ENCODE peak calls at places on chromosomes 12 and 14, in nine cellular contexts. One of them, this sample, is unnamed. For H3K4me1, the result is how much of the 10 kb centered on the place peaks cover.

GRCh38 chr14:24079521-24080141 is 8.3 kb downstream of the CPNE6 start:
- DNase-seq in IMR-90: no peak
- DNase-seq in left ventricle myocardium inferior: no peak
- DNase-seq in GM23248: no peak
- DNase-seq in neural progenitor cell: peak
- DNase-seq in mucosa of descending colon: no peak
- DNase-seq in GM23338: peak
- DNase-seq in fibroblast of lung: no peak
- DNase-seq in CD8-positive, alpha-beta memory T cell: no peak
- DNase-seq in this sample: no peak

GRCh38 chr14:100683578-100683977 is 43.1 kb upstream of the DLK1 start:
- DNase-seq in IMR-90: no peak
- DNase-seq in left ventricle myocardium inferior: no peak
- DNase-seq in GM23248: no peak
- DNase-seq in neural progenitor cell: no peak
- DNase-seq in mucosa of descending colon: no peak
- DNase-seq in GM23338: no peak
- DNase-seq in fibroblast of lung: no peak
- DNase-seq in CD8-positive, alpha-beta memory T cell: no peak
- DNase-seq in this sample: no peak

GRCh38 chr14:49114161-49114893 is 471.9 kb downstream of the RPS29 start:
- DNase-seq in IMR-90: no peak
- DNase-seq in left ventricle myocardium inferior: no peak
- DNase-seq in GM23248: no peak
- DNase-seq in neural progenitor cell: no peak
- DNase-seq in mucosa of descending colon: no peak
- DNase-seq in GM23338: no peak
- DNase-seq in fibroblast of lung: no peak
- DNase-seq in CD8-positive, alpha-beta memory T cell: no peak
- DNase-seq in this sample: no peak

GRCh38 chr12:31325524-31325875 is 450 bp downstream of the SINHCAF start:
- DNase-seq in IMR-90: no peak
- DNase-seq in left ventricle myocardium inferior: no peak
- DNase-seq in GM23248: no peak
- DNase-seq in neural progenitor cell: no peak
- DNase-seq in mucosa of descending colon: no peak
- DNase-seq in GM23338: no peak
- DNase-seq in fibroblast of lung: no peak
- DNase-seq in CD8-positive, alpha-beta memory T cell: peak
- DNase-seq in this sample: no peak

GRCh38 chr12:67269632-67270578 is 747 bp downstream of the CAND1 start:
- DNase-seq in IMR-90: no peak
- DNase-seq in left ventricle myocardium inferior: peak
- DNase-seq in GM23248: peak
- DNase-seq in neural progenitor cell: peak
- DNase-seq in mucosa of descending colon: peak
- DNase-seq in GM23338: peak
- DNase-seq in fibroblast of lung: peak
- DNase-seq in CD8-positive, alpha-beta memory T cell: peak
- DNase-seq in this sample: peak

GRCh38 chr14:22883191-22883976 is at the start of gene REM2:
- DNase-seq in IMR-90: no peak
- DNase-seq in left ventricle myocardium inferior: no peak
- DNase-seq in GM23248: no peak
- DNase-seq in neural progenitor cell: peak
- DNase-seq in mucosa of descending colon: no peak
- DNase-seq in GM23338: peak
- DNase-seq in fibroblast of lung: no peak
- DNase-seq in CD8-positive, alpha-beta memory T cell: no peak
- DNase-seq in this sample: no peak

GRCh38 chr14:69260979-69261605 is 1.1 kb downstream of the GALNT16 start:
- DNase-seq in IMR-90: no peak
- DNase-seq in left ventricle myocardium inferior: peak
- DNase-seq in GM23248: peak
- DNase-seq in neural progenitor cell: peak
- DNase-seq in mucosa of descending colon: peak
- DNase-seq in GM23338: peak
- DNase-seq in fibroblast of lung: no peak
- DNase-seq in CD8-positive, alpha-beta memory T cell: no peak
- DNase-seq in this sample: no peak

GRCh38 chr14:102930138-102930752 is 7.8 kb downstream of the AMN start:
- DNase-seq in IMR-90: no peak
- DNase-seq in left ventricle myocardium inferior: no peak
- DNase-seq in GM23248: peak
- DNase-seq in neural progenitor cell: peak
- DNase-seq in mucosa of descending colon: no peak
- DNase-seq in GM23338: peak
- DNase-seq in fibroblast of lung: no peak
- DNase-seq in CD8-positive, alpha-beta memory T cell: no peak
- DNase-seq in this sample: no peak

GRCh38 chr14:35229495-35230089 is 62.6 kb upstream of the PSMA6 start:
- DNase-seq in IMR-90: no peak
- DNase-seq in left ventricle myocardium inferior: no peak
- DNase-seq in GM23248: no peak
- DNase-seq in neural progenitor cell: no peak
- DNase-seq in mucosa of descending colon: no peak
- DNase-seq in GM23338: peak
- DNase-seq in fibroblast of lung: peak
- DNase-seq in CD8-positive, alpha-beta memory T cell: no peak
- DNase-seq in this sample: no peak

GRCh38 chr12:41365653-41366131 is 177.6 kb downstream of the PDZRN4 start:
- DNase-seq in IMR-90: no peak
- DNase-seq in left ventricle myocardium inferior: no peak
- DNase-seq in GM23248: no peak
- DNase-seq in neural progenitor cell: peak
- DNase-seq in mucosa of descending colon: no peak
- DNase-seq in GM23338: peak
- DNase-seq in fibroblast of lung: no peak
- DNase-seq in CD8-positive, alpha-beta memory T cell: no peak
- DNase-seq in this sample: no peak

GRCh38 chr12:132484891-132485441 is 5.0 kb upstream of the FBRSL1 start:
- DNase-seq in IMR-90: no peak
- DNase-seq in left ventricle myocardium inferior: no peak
- DNase-seq in GM23248: no peak
- DNase-seq in neural progenitor cell: no peak
- DNase-seq in mucosa of descending colon: no peak
- DNase-seq in GM23338: no peak
- DNase-seq in fibroblast of lung: no peak
- DNase-seq in CD8-positive, alpha-beta memory T cell: no peak
- DNase-seq in this sample: no peak

GRCh38 chr14:104783484-104784217 is 11.9 kb downstream of the AKT1 start:
- DNase-seq in IMR-90: no peak
- DNase-seq in left ventricle myocardium inferior: no peak
- DNase-seq in GM23248: no peak
- DNase-seq in neural progenitor cell: no peak
- DNase-seq in mucosa of descending colon: no peak
- DNase-seq in GM23338: no peak
- DNase-seq in fibroblast of lung: no peak
- DNase-seq in CD8-positive, alpha-beta memory T cell: no peak
- DNase-seq in this sample: no peak
- H3K4me1 ChIP-seq in IMR-90: under half
- H3K4me1 ChIP-seq in left ventricle myocardium inferior: under half
- H3K4me1 ChIP-seq in GM23248: under half
- H3K4me1 ChIP-seq in neural progenitor cell: under half
- H3K4me1 ChIP-seq in mucosa of descending colon: under half
- H3K4me1 ChIP-seq in GM23338: under half
- H3K4me1 ChIP-seq in fibroblast of lung: under half
- H3K4me1 ChIP-seq in CD8-positive, alpha-beta memory T cell: under half
- H3K4me1 ChIP-seq in this sample: under half

GRCh38 chr14:98234208-98234607 is 1037.8 kb downstream of the BCL11B start:
- DNase-seq in IMR-90: no peak
- DNase-seq in left ventricle myocardium inferior: no peak
- DNase-seq in GM23248: peak
- DNase-seq in neural progenitor cell: no peak
- DNase-seq in mucosa of descending colon: no peak
- DNase-seq in GM23338: no peak
- DNase-seq in fibroblast of lung: no peak
- DNase-seq in CD8-positive, alpha-beta memory T cell: no peak
- DNase-seq in this sample: no peak

GRCh38 chr14:98227727-98228111 is 1044.3 kb downstream of the BCL11B start:
- DNase-seq in IMR-90: no peak
- DNase-seq in left ventricle myocardium inferior: no peak
- DNase-seq in GM23248: no peak
- DNase-seq in neural progenitor cell: no peak
- DNase-seq in mucosa of descending colon: no peak
- DNase-seq in GM23338: no peak
- DNase-seq in fibroblast of lung: no peak
- DNase-seq in CD8-positive, alpha-beta memory T cell: no peak
- DNase-seq in this sample: no peak

GRCh38 chr14:98229676-98230366 is 1042.2 kb downstream of the BCL11B start:
- DNase-seq in IMR-90: no peak
- DNase-seq in left ventricle myocardium inferior: no peak
- DNase-seq in GM23248: no peak
- DNase-seq in neural progenitor cell: no peak
- DNase-seq in mucosa of descending colon: no peak
- DNase-seq in GM23338: no peak
- DNase-seq in fibroblast of lung: no peak
- DNase-seq in CD8-positive, alpha-beta memory T cell: no peak
- DNase-seq in this sample: no peak

GRCh38 chr14:98233656-98234055 is 1038.3 kb downstream of the BCL11B start:
- DNase-seq in IMR-90: no peak
- DNase-seq in left ventricle myocardium inferior: no peak
- DNase-seq in GM23248: no peak
- DNase-seq in neural progenitor cell: peak
- DNase-seq in mucosa of descending colon: no peak
- DNase-seq in GM23338: peak
- DNase-seq in fibroblast of lung: no peak
- DNase-seq in CD8-positive, alpha-beta memory T cell: no peak
- DNase-seq in this sample: no peak

DNA sequence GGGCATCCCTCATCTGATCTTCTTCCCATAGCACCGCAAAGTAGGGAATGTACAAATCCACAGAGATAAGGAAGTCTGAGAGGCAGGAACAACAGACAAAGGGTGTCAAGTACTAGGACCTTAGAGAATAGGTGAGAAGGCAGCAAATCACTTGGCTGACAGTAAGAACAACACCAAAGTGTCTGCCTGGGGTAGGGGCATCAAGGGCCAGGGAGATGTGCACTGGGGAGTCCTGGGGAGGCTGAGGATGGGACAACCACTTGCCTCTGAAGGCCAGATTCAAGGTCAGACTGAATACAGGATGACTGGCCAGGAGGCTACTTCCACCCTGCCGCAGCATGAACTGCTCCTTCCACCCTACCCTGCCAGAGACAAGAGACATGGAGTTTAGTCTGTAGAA is 1040.8 kb downstream of the BCL11B start:
- DNase-seq in IMR-90: no peak
- DNase-seq in left ventricle myocardium inferior: no peak
- DNase-seq in GM23248: no peak
- DNase-seq in neural progenitor cell: no peak
- DNase-seq in mucosa of descending colon: no peak
- DNase-seq in GM23338: no peak
- DNase-seq in fibroblast of lung: no peak
- DNase-seq in CD8-positive, alpha-beta memory T cell: no peak
- DNase-seq in this sample: no peak
- H3K4me3 ChIP-seq in IMR-90: no peak
- H3K4me3 ChIP-seq in left ventricle myocardium inferior: no peak
- H3K4me3 ChIP-seq in GM23248: no peak
- H3K4me3 ChIP-seq in neural progenitor cell: no peak
- H3K4me3 ChIP-seq in mucosa of descending colon: no peak
- H3K4me3 ChIP-seq in GM23338: no peak
- H3K4me3 ChIP-seq in fibroblast of lung: no peak
- H3K4me3 ChIP-seq in CD8-positive, alpha-beta memory T cell: no peak
- H3K4me3 ChIP-seq in this sample: no peak

GRCh38 chr14:77032854-77033621 is 4.5 kb upstream of the IRF2BPL start:
- DNase-seq in IMR-90: peak
- DNase-seq in left ventricle myocardium inferior: peak
- DNase-seq in GM23248: peak
- DNase-seq in neural progenitor cell: peak
- DNase-seq in mucosa of descending colon: peak
- DNase-seq in GM23338: peak
- DNase-seq in fibroblast of lung: peak
- DNase-seq in CD8-positive, alpha-beta memory T cell: peak
- DNase-seq in this sample: peak
- H3K4me1 ChIP-seq in IMR-90: under half
- H3K4me1 ChIP-seq in left ventricle myocardium inferior: half or more
- H3K4me1 ChIP-seq in GM23248: under half
- H3K4me1 ChIP-seq in neural progenitor cell: under half
- H3K4me1 ChIP-seq in mucosa of descending colon: under half
- H3K4me1 ChIP-seq in GM23338: half or more
- H3K4me1 ChIP-seq in fibroblast of lung: under half
- H3K4me1 ChIP-seq in CD8-positive, alpha-beta memory T cell: half or more
- H3K4me1 ChIP-seq in this sample: half or more

DNA sequence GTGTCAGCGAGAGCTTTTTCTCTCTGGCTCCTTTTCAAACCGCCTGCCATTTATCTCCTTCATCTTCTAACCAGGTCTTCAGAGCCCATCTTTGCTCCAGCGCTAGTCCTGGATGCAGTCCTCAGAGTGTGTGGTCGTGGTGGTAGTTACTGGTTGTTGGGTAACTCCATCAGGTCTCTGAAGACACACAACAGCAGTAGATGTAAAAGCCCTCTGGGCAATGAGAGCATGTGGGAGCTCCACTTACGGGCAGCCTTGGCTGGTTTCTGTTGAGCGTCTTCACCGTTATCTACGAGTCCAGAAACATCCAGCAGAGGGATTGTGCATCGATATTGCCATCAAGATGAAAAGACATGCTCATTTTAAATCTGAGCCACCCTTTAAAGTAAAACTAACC is 61.2 kb downstream of the FBXL14 start:
- DNase-seq in IMR-90: no peak
- DNase-seq in left ventricle myocardium inferior: no peak
- DNase-seq in GM23248: peak
- DNase-seq in neural progenitor cell: no peak
- DNase-seq in mucosa of descending colon: no peak
- DNase-seq in GM23338: no peak
- DNase-seq in fibroblast of lung: no peak
- DNase-seq in CD8-positive, alpha-beta memory T cell: no peak
- DNase-seq in this sample: no peak
- H3K4me3 ChIP-seq in IMR-90: no peak
- H3K4me3 ChIP-seq in left ventricle myocardium inferior: no peak
- H3K4me3 ChIP-seq in GM23248: peak
- H3K4me3 ChIP-seq in neural progenitor cell: no peak
- H3K4me3 ChIP-seq in mucosa of descending colon: no peak
- H3K4me3 ChIP-seq in GM23338: no peak
- H3K4me3 ChIP-seq in fibroblast of lung: peak
- H3K4me3 ChIP-seq in CD8-positive, alpha-beta memory T cell: peak
- H3K4me3 ChIP-seq in this sample: peak

GRCh38 chr14:26074892-26075291 is 522.9 kb downstream of the NOVA1 start:
- DNase-seq in IMR-90: no peak
- DNase-seq in left ventricle myocardium inferior: no peak
- DNase-seq in GM23248: no peak
- DNase-seq in neural progenitor cell: no peak
- DNase-seq in mucosa of descending colon: no peak
- DNase-seq in GM23338: no peak
- DNase-seq in fibroblast of lung: no peak
- DNase-seq in CD8-positive, alpha-beta memory T cell: no peak
- DNase-seq in this sample: no peak
- H3K4me1 ChIP-seq in IMR-90: under half
- H3K4me1 ChIP-seq in left ventricle myocardium inferior: under half
- H3K4me1 ChIP-seq in GM23248: under half
- H3K4me1 ChIP-seq in neural progenitor cell: under half
- H3K4me1 ChIP-seq in mucosa of descending colon: under half
- H3K4me1 ChIP-seq in GM23338: under half
- H3K4me1 ChIP-seq in fibroblast of lung: under half
- H3K4me1 ChIP-seq in CD8-positive, alpha-beta memory T cell: under half
- H3K4me1 ChIP-seq in this sample: under half

GRCh38 chr12:94941440-94941862 is 62.0 kb downstream of the NDUFA12 start:
- DNase-seq in IMR-90: peak
- DNase-seq in left ventricle myocardium inferior: peak
- DNase-seq in GM23248: peak
- DNase-seq in neural progenitor cell: peak
- DNase-seq in mucosa of descending colon: peak
- DNase-seq in GM23338: no peak
- DNase-seq in fibroblast of lung: peak
- DNase-seq in CD8-positive, alpha-beta memory T cell: peak
- DNase-seq in this sample: no peak
- H3K4me3 ChIP-seq in IMR-90: no peak
- H3K4me3 ChIP-seq in left ventricle myocardium inferior: peak
- H3K4me3 ChIP-seq in GM23248: no peak
- H3K4me3 ChIP-seq in neural progenitor cell: no peak
- H3K4me3 ChIP-seq in mucosa of descending colon: no peak
- H3K4me3 ChIP-seq in GM23338: no peak
- H3K4me3 ChIP-seq in fibroblast of lung: no peak
- H3K4me3 ChIP-seq in CD8-positive, alpha-beta memory T cell: no peak
- H3K4me3 ChIP-seq in this sample: no peak

GRCh38 chr12:116266631-116267349 is 10.7 kb downstream of the MED13L start:
- DNase-seq in IMR-90: peak
- DNase-seq in left ventricle myocardium inferior: no peak
- DNase-seq in GM23248: peak
- DNase-seq in neural progenitor cell: no peak
- DNase-seq in mucosa of descending colon: no peak
- DNase-seq in GM23338: no peak
- DNase-seq in fibroblast of lung: peak
- DNase-seq in CD8-positive, alpha-beta memory T cell: no peak
- DNase-seq in this sample: no peak
- H3K4me1 ChIP-seq in IMR-90: under half
- H3K4me1 ChIP-seq in left ventricle myocardium inferior: half or more
- H3K4me1 ChIP-seq in GM23248: half or more
- H3K4me1 ChIP-seq in neural progenitor cell: half or more
- H3K4me1 ChIP-seq in mucosa of descending colon: under half
- H3K4me1 ChIP-seq in GM23338: under half
- H3K4me1 ChIP-seq in fibroblast of lung: under half
- H3K4me1 ChIP-seq in CD8-positive, alpha-beta memory T cell: half or more
- H3K4me1 ChIP-seq in this sample: half or more

This sample was measured in upper lobe of right lung.